ENCODE peak calls at places on chromosomes 11 and 22, in eight cellular contexts. W is A549, I is HCT116, Q is IMR-90, F is stomach, R is transverse colon, O is tibial nerve, N is sigmoid colon. C is an unnamed sample.

GRCh38 chr11:93073508-93074280 is 104.2 kb downstream of the MTNR1B start:
- DNase-seq in R (no peak), W (no peak), F (no peak), O (no peak), N (no peak), I (no peak), Q (no peak), C (no peak)

GRCh38 chr11:57426439-57426753 is 525 bp downstream of the SLC43A3 start:
- DNase-seq in O (no peak), R (no peak), Q (no peak), F (no peak), N (no peak), I (no peak), W (no peak), C (no peak)

GRCh38 chr22:17948101-17948500 is 76.3 kb downstream of the MICAL3 start:
- DNase-seq in Q (no peak), N (no peak), O (no peak), R (no peak), I (no peak), F (peak), W (no peak), C (no peak)

GRCh38 chr22:20249797-20250354 is 18.2 kb downstream of the RTN4R start:
- DNase-seq in N (peak), Q (peak), F (no peak), I (no peak), R (no peak), O (no peak), W (no peak), C (no peak)

GRCh38 chr11:62919898-62920640 is 1.1 kb downstream of the CHRM1 start:
- DNase-seq in R (no peak), I (no peak), W (no peak), O (no peak), F (no peak), N (no peak), Q (no peak), C (no peak)

GRCh38 chr11:3208272-3208671 is 10.3 kb downstream of the MRGPRG start:
- DNase-seq in O (no peak), I (no peak), N (no peak), R (no peak), F (no peak), Q (no peak), W (no peak), C (no peak)

GRCh38 chr22:50260801-50261614 is 475 bp downstream of the MAPK12 start:
- DNase-seq in F (peak), N (no peak), R (no peak), W (no peak), O (no peak), I (no peak), Q (peak), C (no peak)

GRCh38 chr11:76798202-76798581 is 15.0 kb downstream of the TSKU start:
- DNase-seq in R (no peak), F (no peak), N (peak), Q (no peak), W (no peak), O (no peak), I (no peak), C (no peak)

GRCh38 chr22:40396882-40397281 is 26.5 kb downstream of the SGSM3 start:
- DNase-seq in F (peak), W (no peak), I (no peak), Q (peak), N (no peak), R (peak), O (no peak), C (no peak)

GRCh38 chr11:111629499-111629898 is 27.2 kb downstream of the SIK2 start:
- DNase-seq in Q (no peak), I (no peak), O (no peak), R (no peak), N (no peak), W (no peak), F (no peak), C (no peak)

GRCh38 chr22:24443668-24444067 is 16.3 kb downstream of the ADORA2A start:
- DNase-seq in Q (no peak), I (no peak), R (no peak), N (no peak), F (no peak), O (no peak), W (no peak), C (no peak)

GRCh38 chr11:74612877-74613276 is 20.5 kb downstream of the POLD3 start:
- DNase-seq in W (no peak), N (no peak), O (no peak), R (no peak), I (no peak), Q (peak), F (no peak), C (no peak)

GRCh38 chr11:3866206-3866605 is 10.7 kb downstream of the STIM1 start:
- DNase-seq in N (no peak), I (no peak), R (no peak), W (no peak), Q (no peak), O (no peak), F (peak), C (no peak)

GRCh38 chr22:45233827-45234226 is 6.9 kb downstream of the KIAA0930 start:
- DNase-seq in F (no peak), R (no peak), O (no peak), Q (no peak), N (no peak), W (no peak), I (no peak), C (no peak)

GRCh38 chr11:28836285-28837081 is 728.3 kb downstream of the METTL15 start:
- DNase-seq in F (no peak), I (no peak), Q (peak), N (no peak), O (no peak), W (peak), R (no peak), C (no peak)

GRCh38 chr11:47234669-47235075 is 13.9 kb downstream of the ACP2 start:
- DNase-seq in Q (peak), N (peak), O (no peak), W (no peak), F (peak), R (peak), I (no peak), C (peak)

GRCh38 chr11:8429483-8429882 is 164.5 kb downstream of the STK33 start:
- DNase-seq in O (no peak), N (no peak), R (no peak), I (no peak), Q (no peak), W (no peak), F (no peak), C (no peak)

GRCh38 chr11:134341805-134342571 is 10.2 kb downstream of the GLB1L2 start:
- DNase-seq in W (no peak), Q (no peak), N (peak), I (no peak), O (no peak), R (no peak), F (no peak), C (no peak)

GRCh38 chr11:17230867-17231851 is 23.4 kb upstream of the PIK3C2A start:
- DNase-seq in N (no peak), F (no peak), Q (no peak), I (no peak), R (no peak), W (no peak), O (no peak), C (no peak)

GRCh38 chr22:19746726-19747125 is 13.9 kb upstream of the TBX1 start:
- DNase-seq in Q (no peak), O (no peak), R (no peak), I (no peak), F (no peak), W (no peak), N (no peak), C (no peak)

GRCh38 chr22:46971141-46971775 is 208.8 kb downstream of the TBC1D22A start:
- DNase-seq in N (peak), R (no peak), Q (peak), W (no peak), F (no peak), O (no peak), I (no peak), C (no peak)
- H3K27ac ChIP-seq in N (peak), R (peak), Q (no peak), W (no peak), F (peak), O (no peak), I (no peak), C (no peak)

GRCh38 chr11:130096042-130096441 is 26.3 kb downstream of the APLP2 start:
- DNase-seq in N (no peak), Q (no peak), F (no peak), R (no peak), O (no peak), I (no peak), W (no peak), C (no peak)
- TF ChIP-seq POLR2A in N (no peak), Q (no peak), F (no peak), R (no peak), O (no peak), I (no peak), W (no peak), C (no peak)

GRCh38 chr11:117095301-117096139 is 2.7 kb downstream of the SIK3 start:
- DNase-seq in W (no peak), N (no peak), O (no peak), R (no peak), Q (peak), I (no peak), F (no peak), C (no peak)
- H3K27ac ChIP-seq in W (no peak), N (peak), O (peak), R (peak), Q (no peak), I (no peak), F (peak), C (peak)

GRCh38 chr22:32648486-32648885 is 153.0 kb upstream of the TIMP3 start:
- DNase-seq in Q (no peak), I (no peak), F (no peak), W (no peak), R (no peak), N (no peak), O (no peak), C (no peak)

GRCh38 chr22:32646476-32646875 is 155.0 kb upstream of the TIMP3 start:
- DNase-seq in I (no peak), N (no peak), W (no peak), R (no peak), Q (no peak), F (no peak), O (no peak), C (no peak)

GRCh38 chr22:32649515-32650200 is 151.8 kb upstream of the TIMP3 start:
- DNase-seq in W (no peak), Q (peak), I (no peak), R (peak), N (peak), O (no peak), F (no peak), C (no peak)

GRCh38 chr22:32643246-32643645 is 158.3 kb upstream of the TIMP3 start:
- DNase-seq in N (no peak), W (no peak), O (no peak), R (no peak), I (no peak), F (no peak), Q (no peak), C (no peak)

GRCh38 chr22:32644252-32645100 is 157.0 kb upstream of the TIMP3 start:
- DNase-seq in F (peak), N (peak), R (peak), W (no peak), O (peak), I (no peak), Q (peak), C (peak)
- TF ChIP-seq POLR2A in F (no peak), N (no peak), R (no peak), W (no peak), O (no peak), I (no peak), Q (no peak), C (no peak)

GRCh38 chr22:36326178-36327161 is 61.3 kb downstream of the MYH9 start:
- DNase-seq in O (no peak), F (no peak), R (no peak), N (no peak), W (no peak), Q (no peak), I (no peak), C (no peak)
- H3K27ac ChIP-seq in O (peak), F (peak), R (peak), N (peak), W (peak), Q (peak), I (no peak), C (peak)

GRCh38 chr11:123357990-123358827 is 71.9 kb upstream of the GRAMD1B start:
- DNase-seq in R (peak), W (no peak), Q (peak), N (no peak), I (no peak), F (no peak), O (no peak), C (peak)
- TF ChIP-seq POLR2A in R (no peak), W (no peak), Q (no peak), N (no peak), I (no peak), F (no peak), O (no peak), C (no peak)

DNA sequence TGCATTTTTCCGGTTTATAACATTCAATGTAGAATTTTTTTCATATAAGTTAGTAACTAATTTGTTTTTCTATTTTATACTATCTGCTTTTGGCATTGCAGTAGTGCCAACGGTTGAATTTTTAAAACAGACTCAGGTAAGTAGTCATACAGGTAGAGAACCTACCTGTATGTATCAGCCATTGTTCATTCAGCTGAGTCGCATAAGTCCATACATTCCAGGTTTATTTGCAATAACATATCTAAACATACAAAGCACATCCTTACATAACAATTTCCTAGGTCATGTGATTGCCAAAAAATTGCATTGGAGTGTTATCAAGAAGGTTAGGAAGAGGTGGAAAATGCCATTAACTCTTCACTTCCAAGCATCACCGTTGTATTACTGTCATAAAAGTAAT is 1059.3 kb upstream of the CNTN5 start:
- DNase-seq in N (no peak), I (no peak), O (no peak), Q (no peak), W (no peak), R (no peak), F (no peak), C (no peak)
- H3K27ac ChIP-seq in N (no peak), I (no peak), O (no peak), Q (no peak), W (no peak), R (no peak), F (no peak), C (no peak)

C was measured in Peyer's patch.